ENCODE peak calls at places on chromosome 6, in four cellular contexts. B is RWPE1, V is mesothelial cell of epicardium, G is HFF-Myc. P is an unnamed sample.

GRCh38 chr6:81979329-81979728 is 226.8 kb upstream of the TENT5A start:
- DNase-seq in V (no peak), G (no peak), B (no peak), P (no peak)

GRCh38 chr6:116218172-116218633 is 35.7 kb downstream of the TSPYL4 start:
- DNase-seq in V (no peak), B (no peak), G (no peak), P (no peak)

GRCh38 chr6:32581275-32582095 is 8.2 kb downstream of the HLA-DRB1 start:
- DNase-seq in G (no peak), B (no peak), V (no peak), P (no peak)

GRCh38 chr6:4564746-4565145 is 211.5 kb upstream of the CDYL start:
- DNase-seq in V (no peak), G (no peak), B (no peak), P (no peak)

GRCh38 chr6:39321761-39322160 is 741 bp downstream of the KCNK16 start:
- DNase-seq in B (no peak), G (no peak), V (no peak), P (no peak)

GRCh38 chr6:149032318-149032598 is 285.3 kb upstream of the TAB2 start:
- DNase-seq in V (no peak), B (no peak), G (no peak), P (no peak)

GRCh38 chr6:63272397-63272796 is 47.4 kb downstream of the LGSN start:
- DNase-seq in B (peak; percentile 25), G (no peak), V (no peak), P (no peak)

GRCh38 chr6:118708055-118708454 is 56.7 kb upstream of the CEP85L start:
- DNase-seq in B (no peak), V (no peak), G (no peak), P (no peak)

GRCh38 chr6:125792680-125793079 is 1.9 kb downstream of the NCOA7 start:
- DNase-seq in V (no peak), B (no peak), G (no peak), P (no peak)

GRCh38 chr6:24847402-24847801 is 48.7 kb upstream of the ARMH2 start:
- DNase-seq in B (no peak), G (no peak), V (no peak), P (no peak)

GRCh38 chr6:1389791-1390070 is 355 bp downstream of the FOXF2 start:
- DNase-seq in G (no peak), V (no peak), B (no peak), P (no peak)

GRCh38 chr6:89385156-89385667 is 26.9 kb downstream of the RRAGD start:
- DNase-seq in G (peak; percentile 14), B (peak; percentile 75), V (no peak), P (no peak)

GRCh38 chr6:46501136-46502089 is 10.2 kb upstream of the RCAN2 start:
- DNase-seq in V (no peak), G (no peak), B (no peak), P (no peak)

GRCh38 chr6:157728183-157728881 is 94.7 kb upstream of the SNX9 start:
- DNase-seq in B (no peak), G (no peak), V (no peak), P (no peak)

GRCh38 chr6:157443066-157443800 is 62.2 kb downstream of the ZDHHC14 start:
- DNase-seq in V (no peak), G (peak; percentile 74), B (no peak), P (no peak)

GRCh38 chr6:106783631-106784566 is 154.5 kb downstream of the QRSL1 start:
- DNase-seq in V (no peak), G (no peak), B (peak; percentile 80), P (no peak)

GRCh38 chr6:8530775-8531435 is 95.6 kb upstream of the SLC35B3 start:
- DNase-seq in B (no peak), G (no peak), V (no peak), P (no peak)

GRCh38 chr6:167789358-167789757 is 37.4 kb upstream of the AFDN start:
- DNase-seq in G (no peak), V (no peak), B (no peak), P (no peak)

GRCh38 chr6:139821669-139822223 is 447.3 kb upstream of the CITED2 start:
- DNase-seq in V (no peak), G (no peak), B (no peak), P (no peak)

DNA sequence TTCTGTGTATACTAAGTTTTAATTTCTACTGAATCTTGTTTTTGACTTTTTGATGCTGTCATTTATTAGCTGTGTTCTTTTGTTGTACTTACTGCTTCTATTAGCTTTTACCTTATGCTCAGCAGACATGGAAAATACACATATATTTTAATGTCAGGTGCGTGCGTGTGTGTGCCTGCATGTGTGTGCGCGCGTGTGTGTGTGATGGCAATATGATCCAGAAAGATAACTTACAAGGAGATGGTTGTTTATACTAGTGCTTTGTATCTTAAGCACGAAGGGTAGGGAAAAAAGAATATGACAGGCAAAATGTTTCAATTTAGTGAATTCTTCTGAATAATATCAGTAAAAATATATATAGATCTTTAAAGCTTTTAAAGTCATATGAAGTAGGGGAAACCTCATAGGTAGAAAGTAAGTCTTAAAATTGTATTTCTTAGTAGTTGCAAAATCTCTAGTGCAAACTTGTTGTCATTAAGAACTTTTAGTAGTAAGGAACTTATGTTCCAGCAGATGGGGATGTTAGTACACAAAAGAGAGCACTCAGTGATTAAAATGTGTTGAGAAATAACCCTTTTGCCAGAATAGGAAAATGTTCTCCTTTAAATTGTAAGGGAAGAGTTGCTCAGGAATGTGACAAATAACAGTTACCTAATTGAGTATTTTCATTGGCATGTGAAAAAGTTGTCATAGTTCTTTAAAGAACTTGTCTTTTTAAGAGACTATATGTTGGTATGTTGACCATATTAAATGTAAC is 13.2 kb downstream of the QKI start:
- DNase-seq in B (peak; percentile 28), G (no peak), V (no peak), P (no peak)
- TF ChIP-seq CTCF in B (peak; percentile 21), G (no peak), V (no peak), P (peak; percentile 53)

GRCh38 chr6:37647765-37648085 is 50.0 kb downstream of the MDGA1 start:
- DNase-seq in G (no peak), V (no peak), B (no peak), P (no peak)

GRCh38 chr6:37651991-37652390 is 45.7 kb downstream of the MDGA1 start:
- DNase-seq in V (no peak), G (no peak), B (no peak), P (no peak)

GRCh38 chr6:37646986-37647764 is 50.5 kb downstream of the MDGA1 start:
- DNase-seq in G (no peak), V (no peak), B (no peak), P (no peak)

GRCh38 chr6:37648465-37649330 is 49.0 kb downstream of the MDGA1 start:
- DNase-seq in V (no peak), G (no peak), B (peak; percentile 87), P (peak; percentile 35)

DNA sequence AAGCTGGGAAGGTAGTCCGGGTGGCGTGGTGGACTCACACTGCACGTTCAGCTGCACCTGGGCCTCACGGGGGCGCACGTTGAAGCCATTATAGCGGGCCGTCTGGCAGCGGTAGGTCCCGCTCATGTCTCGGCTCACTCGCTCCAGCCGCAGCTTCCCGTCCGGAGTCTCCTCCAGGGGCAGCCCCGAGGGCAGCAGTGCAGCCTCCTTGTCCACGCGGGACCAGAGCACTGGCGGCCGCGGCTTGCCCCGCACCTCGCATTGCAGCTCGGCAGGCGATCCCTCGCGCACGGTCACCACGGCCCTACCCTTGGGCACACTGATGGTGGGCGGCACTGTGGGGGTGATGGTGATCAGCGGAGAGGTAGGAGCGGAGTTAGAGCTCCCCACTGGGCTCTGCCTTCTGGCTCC is 47.6 kb downstream of the MDGA1 start:
- DNase-seq in B (no peak), G (no peak), V (no peak), P (no peak)
- TF ChIP-seq CTCF in B (no peak), G (no peak), V (peak; percentile 14), P (no peak)

GRCh38 chr6:105302617-105303128 is 100.2 kb downstream of the PREP start:
- DNase-seq in B (no peak), G (no peak), V (no peak), P (no peak)
- TF ChIP-seq CTCF in B (no peak), G (no peak), V (no peak), P (no peak)

GRCh38 chr6:169984181-169985120 is 233.0 kb downstream of the ERMARD start:
- DNase-seq in G (no peak), B (no peak), V (no peak), P (no peak)
- TF ChIP-seq CTCF in G (no peak), B (no peak), V (no peak), P (no peak)

GRCh38 chr6:137013031-137013430 is 31.7 kb downstream of the IL20RA start:
- DNase-seq in V (no peak), B (peak; percentile 63), G (no peak), P (no peak)

GRCh38 chr6:137016366-137016765 is 28.4 kb downstream of the IL20RA start:
- DNase-seq in G (no peak), V (no peak), B (no peak), P (no peak)

GRCh38 chr6:137011406-137011805 is 33.4 kb downstream of the IL20RA start:
- DNase-seq in B (no peak), G (no peak), V (no peak), P (no peak)

GRCh38 chr6:137015943-137016342 is 28.8 kb downstream of the IL20RA start:
- DNase-seq in G (no peak), V (no peak), B (no peak), P (no peak)

GRCh38 chr6:137013738-137014602 is 30.8 kb downstream of the IL20RA start:
- DNase-seq in B (peak; percentile 67), V (no peak), G (peak; percentile 9), P (no peak)
- TF ChIP-seq CTCF in B (peak; percentile 81), V (peak; percentile 35), G (peak; percentile 49), P (no peak)

GRCh38 chr6:153563001-153563400 is 431.9 kb upstream of the RGS17 start:
- DNase-seq in G (no peak), V (no peak), B (no peak), P (no peak)
- TF ChIP-seq CTCF in G (no peak), V (no peak), B (no peak), P (no peak)

GRCh38 chr6:138086573-138087196 is 20.5 kb downstream of the PERP start:
- DNase-seq in B (peak; percentile 86), V (no peak), G (no peak), P (no peak)
- TF ChIP-seq CTCF in B (no peak), V (no peak), G (no peak), P (no peak)

GRCh38 chr6:108622601-108623335 is 62.1 kb downstream of the FOXO3 start:
- DNase-seq in B (peak; percentile 54), G (peak; percentile 61), V (no peak), P (no peak)
- TF ChIP-seq CTCF in B (no peak), G (peak; percentile 20), V (no peak), P (no peak)

DNA sequence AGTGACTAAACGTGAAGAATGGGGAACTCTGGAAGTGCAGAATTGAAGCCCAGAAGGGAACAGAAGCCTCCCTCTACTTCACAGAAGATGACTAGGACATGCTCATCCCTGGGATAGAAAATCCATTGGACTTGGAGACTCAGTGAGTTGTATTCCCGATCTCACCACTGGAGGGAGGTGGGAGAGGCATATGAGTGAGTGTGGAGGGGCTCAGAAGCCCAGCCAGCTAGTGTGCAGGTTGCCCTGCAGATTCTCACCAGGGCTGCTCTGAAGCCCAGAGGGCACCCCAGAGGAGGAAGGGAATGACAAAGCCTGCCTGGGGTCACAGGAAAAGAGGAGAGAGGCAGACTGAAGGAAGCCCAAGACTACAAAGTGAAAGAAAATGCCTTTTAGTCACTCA is 42.1 kb upstream of the HLA-E start:
- DNase-seq in V (no peak), G (no peak), B (no peak), P (no peak)
- TF ChIP-seq CTCF in V (no peak), G (peak; percentile 24), B (no peak), P (no peak)

P was measured in natural killer cell.